ENCODE peak calls at places on chromosomes 4 and X, in six cellular contexts. P is breast epithelium; L is midbrain; X is activated CD8-positive, alpha-beta memory T cell treated with anti-CD3 and anti-CD28 coated beads for 24 hours; T is fibroblast of the aortic adventitia; I is ecto neural progenitor cell. R is an unnamed sample.

GRCh38 chrX:68842351-68842750 is 13.5 kb downstream of the EFNB1 start:
- DNase-seq in P (no peak), L (no peak), X (no peak), T (no peak), I (no peak), R (no peak)

GRCh38 chr4:147948336-147948735 is 216.4 kb downstream of the ARHGAP10 start:
- DNase-seq in P (no peak), L (no peak), X (no peak), T (no peak), I (no peak), R (no peak)

GRCh38 chr4:3766207-3766790 is at the start of gene ADRA2C:
- DNase-seq in P (no peak), L (no peak), X (no peak), T (no peak), I (peak), R (no peak)

GRCh38 chr4:1826531-1827350 is 29.2 kb downstream of the LETM1 start:
- DNase-seq in P (no peak), L (no peak), X (no peak), T (no peak), I (no peak), R (no peak)

GRCh38 chr4:185573651-185574199 is 38.4 kb upstream of the PDLIM3 start:
- DNase-seq in P (no peak), L (no peak), X (no peak), T (peak), I (peak), R (peak)

GRCh38 chr4:177109769-177110168 is 199.9 kb upstream of the NEIL3 start:
- DNase-seq in P (no peak), L (no peak), X (no peak), T (no peak), I (no peak), R (no peak)

GRCh38 chr4:183571350-183572076 is 66.7 kb downstream of the ING2 start:
- DNase-seq in P (peak), L (peak), X (no peak), T (no peak), I (no peak), R (peak)

GRCh38 chr4:105622269-105622668 is 69.8 kb downstream of the ARHGEF38 start:
- DNase-seq in P (no peak), L (no peak), X (no peak), T (peak), I (no peak), R (peak)

GRCh38 chr4:146959692-146960091 is 14.0 kb upstream of the TTC29 start:
- DNase-seq in P (no peak), L (no peak), X (no peak), T (peak), I (no peak), R (peak)

GRCh38 chr4:150235795-150236385 is 157.6 kb downstream of the DCLK2 start:
- DNase-seq in P (no peak), L (no peak), X (no peak), T (peak), I (no peak), R (no peak)

GRCh38 chrX:54452920-54453319 is 12.7 kb downstream of the TSR2 start:
- DNase-seq in P (no peak), L (no peak), X (no peak), T (no peak), I (peak), R (peak)

GRCh38 chr4:180940680-180941079 is 1302.5 kb upstream of the TENM3 start:
- DNase-seq in P (no peak), L (no peak), X (no peak), T (no peak), I (no peak), R (no peak)

GRCh38 chr4:122458625-122459024 is 2.1 kb upstream of the IL2 start:
- DNase-seq in P (no peak), L (no peak), X (no peak), T (peak), I (no peak), R (peak)

GRCh38 chrX:34624416-34624815 is 32.7 kb downstream of the TMEM47 start:
- DNase-seq in P (no peak), L (no peak), X (no peak), T (peak), I (no peak), R (no peak)

GRCh38 chr4:153782567-153782966 is 6.3 kb downstream of the SFRP2 start:
- DNase-seq in P (no peak), L (no peak), X (no peak), T (peak), I (no peak), R (peak)

GRCh38 chr4:76765473-76766183 is 132.3 kb downstream of the SOWAHB start:
- DNase-seq in P (no peak), L (no peak), X (no peak), T (no peak), I (no peak), R (peak)

GRCh38 chr4:75244325-75244724 is 269.9 kb downstream of the RCHY1 start:
- DNase-seq in P (no peak), L (no peak), X (no peak), T (no peak), I (no peak), R (no peak)

GRCh38 chr4:40314951-40315350 is 20.2 kb upstream of the CHRNA9 start:
- DNase-seq in P (no peak), L (no peak), X (no peak), T (no peak), I (no peak), R (peak)

GRCh38 chr4:30103455-30103854 is 616.7 kb upstream of the PCDH7 start:
- DNase-seq in P (no peak), L (no peak), X (no peak), T (peak), I (no peak), R (peak)

GRCh38 chrX:21944136-21944615 is 3.7 kb downstream of the SMS start:
- DNase-seq in P (no peak), L (no peak), X (no peak), T (peak), I (no peak), R (no peak)

GRCh38 chrX:22575161-22575845 is 302.6 kb downstream of the CBLL2 start:
- DNase-seq in P (no peak), L (no peak), X (no peak), T (peak), I (no peak), R (peak)

GRCh38 chr4:109389367-109390118 is 44.1 kb upstream of the SEC24B start:
- DNase-seq in P (no peak), L (no peak), X (no peak), T (no peak), I (no peak), R (no peak)

GRCh38 chr4:87419578-87420249 is 2.7 kb upstream of the NUDT9 start:
- DNase-seq in P (no peak), L (no peak), X (no peak), T (no peak), I (no peak), R (no peak)

GRCh38 chr4:132396636-132397035 is 752.5 kb upstream of the PCDH10 start:
- DNase-seq in P (no peak), L (no peak), X (no peak), T (no peak), I (no peak), R (no peak)

GRCh38 chrX:22800360-22800759 is 199.4 kb upstream of the DDX53 start:
- DNase-seq in P (no peak), L (no peak), X (no peak), T (peak), I (no peak), R (peak)

GRCh38 chr4:124459196-124459921 is 253.2 kb downstream of the ANKRD50 start:
- DNase-seq in P (no peak), L (no peak), X (no peak), T (no peak), I (no peak), R (no peak)

GRCh38 chr4:161454860-161455259 is 708.9 kb downstream of the FSTL5 start:
- DNase-seq in P (no peak), L (no peak), X (no peak), T (no peak), I (no peak), R (no peak)